ENCODE peak calls at places on chromosomes 13 and 19, in five cellular contexts. U is aorta, J is AG04450, E is breast epithelium, L is H7. N is an unnamed sample. For H3K27me3, the result is how much of the 10 kb centered on the place peaks cover.

GRCh38 chr13:101892296-101892695 is 439.8 kb downstream of the ITGBL1 start:
- DNase-seq in U (no peak), J (no peak), E (no peak), L (no peak), N (no peak)

GRCh38 chr13:113049521-113049941 is 56.1 kb upstream of the F7 start:
- DNase-seq in U (peak), J (no peak), E (no peak), L (no peak), N (no peak)

GRCh38 chr13:50400930-50401553 is 385.8 kb downstream of the KCNRG start:
- DNase-seq in U (no peak), J (peak), E (no peak), L (no peak), N (peak)

GRCh38 chr19:37506387-37507166 is at the start of gene ZNF793:
- DNase-seq in U (peak), J (peak), E (peak), L (peak), N (peak)

GRCh38 chr19:40717880-40718773 is 1.2 kb downstream of the ITPKC start:
- DNase-seq in U (peak), J (no peak), E (peak), L (peak), N (peak)

GRCh38 chr19:35231956-35232746 is 3.6 kb upstream of the FAM187B start:
- DNase-seq in U (peak), J (no peak), E (no peak), L (no peak), N (no peak)

GRCh38 chr19:47225746-47226425 is 5.1 kb downstream of the BBC3 start:
- DNase-seq in U (peak), J (peak), E (peak), L (peak), N (peak)

GRCh38 chr19:11513946-11514345 is 8.3 kb upstream of the ZNF653 start:
- DNase-seq in U (no peak), J (no peak), E (no peak), L (peak), N (no peak)

GRCh38 chr13:111262281-111262680 is 58.2 kb upstream of the TEX29 start:
- DNase-seq in U (no peak), J (no peak), E (no peak), L (no peak), N (no peak)

GRCh38 chr13:35475960-35476943 is at the start of gene MAB21L1:
- DNase-seq in U (peak), J (no peak), E (no peak), L (peak), N (peak)

GRCh38 chr13:47147784-47148062 is 250.9 kb upstream of the HTR2A start:
- DNase-seq in U (no peak), J (no peak), E (no peak), L (no peak), N (no peak)

GRCh38 chr13:93794197-93794885 is 567.7 kb downstream of the GPC6 start:
- DNase-seq in U (no peak), J (no peak), E (no peak), L (no peak), N (no peak)

GRCh38 chr19:37136118-37136517 is 36.4 kb downstream of the ZNF585A start:
- DNase-seq in U (no peak), J (no peak), E (no peak), L (no peak), N (no peak)

GRCh38 chr13:91025442-91025841 is 322.0 kb upstream of the MIR17HG start:
- DNase-seq in U (no peak), J (no peak), E (no peak), L (no peak), N (no peak)

GRCh38 chr19:1848399-1849131 is at the start of gene REXO1:
- DNase-seq in U (peak), J (peak), E (peak), L (peak), N (peak)

GRCh38 chr13:101146101-101146898 is 270.0 kb downstream of the NALCN start:
- DNase-seq in U (no peak), J (no peak), E (no peak), L (no peak), N (no peak)

GRCh38 chr13:24865158-24865557 is 101.2 kb downstream of the RNF17 start:
- DNase-seq in U (no peak), J (no peak), E (no peak), L (no peak), N (no peak)

GRCh38 chr13:34420975-34421719 is 520.9 kb upstream of the NBEA start:
- DNase-seq in U (no peak), J (no peak), E (no peak), L (no peak), N (peak)

GRCh38 chr19:42465827-42466280 is 23.1 kb upstream of the CXCL17 start:
- DNase-seq in U (no peak), J (no peak), E (no peak), L (peak), N (no peak)

GRCh38 chr13:104315606-104316005 is 1249.4 kb upstream of the SLC10A2 start:
- DNase-seq in U (no peak), J (peak), E (no peak), L (no peak), N (peak)

GRCh38 chr19:41928754-41929535 is 696 bp upstream of the ERFL start:
- DNase-seq in U (no peak), J (no peak), E (no peak), L (peak), N (peak)

GRCh38 chr13:114130131-114130707 is 2.2 kb downstream of the RASA3 start:
- DNase-seq in U (no peak), J (no peak), E (no peak), L (no peak), N (no peak)

GRCh38 chr13:44331912-44332840 is 41.4 kb upstream of the SERP2 start:
- DNase-seq in U (peak), J (peak), E (no peak), L (peak), N (peak)

GRCh38 chr13:24664726-24665409 is 15.3 kb upstream of the ATP12A start:
- DNase-seq in U (no peak), J (no peak), E (no peak), L (no peak), N (no peak)

GRCh38 chr19:30003862-30004261 is 61.8 kb downstream of the URI1 start:
- DNase-seq in U (no peak), J (no peak), E (no peak), L (no peak), N (no peak)

GRCh38 chr13:113534236-113534860 is 43.8 kb upstream of the DCUN1D2 start:
- DNase-seq in U (peak), J (no peak), E (peak), L (no peak), N (no peak)

GRCh38 chr13:83549671-83550070 is 332.6 kb downstream of the SLITRK1 start:
- DNase-seq in U (no peak), J (no peak), E (no peak), L (no peak), N (no peak)

GRCh38 chr19:4358709-4359626 is 15.6 kb downstream of the MPND start:
- DNase-seq in U (no peak), J (no peak), E (no peak), L (peak), N (peak)

GRCh38 chr19:17865364-17866311 is 5.9 kb downstream of the RPL18A start:
- DNase-seq in U (no peak), J (no peak), E (no peak), L (no peak), N (peak)

GRCh38 chr19:52188822-52189744 is 769 bp upstream of the PPP2R1A start:
- DNase-seq in U (peak), J (peak), E (peak), L (no peak), N (peak)

GRCh38 chr13:70203661-70204229 is 95.5 kb upstream of the KLHL1 start:
- DNase-seq in U (no peak), J (no peak), E (no peak), L (no peak), N (no peak)

GRCh38 chr19:5059191-5059579 is 90.3 kb downstream of the KDM4B start:
- DNase-seq in U (no peak), J (no peak), E (no peak), L (peak), N (no peak)

GRCh38 chr19:10295305-10295846 is 5.6 kb downstream of the ICAM5 start:
- DNase-seq in U (no peak), J (no peak), E (no peak), L (peak), N (peak)

DNA sequence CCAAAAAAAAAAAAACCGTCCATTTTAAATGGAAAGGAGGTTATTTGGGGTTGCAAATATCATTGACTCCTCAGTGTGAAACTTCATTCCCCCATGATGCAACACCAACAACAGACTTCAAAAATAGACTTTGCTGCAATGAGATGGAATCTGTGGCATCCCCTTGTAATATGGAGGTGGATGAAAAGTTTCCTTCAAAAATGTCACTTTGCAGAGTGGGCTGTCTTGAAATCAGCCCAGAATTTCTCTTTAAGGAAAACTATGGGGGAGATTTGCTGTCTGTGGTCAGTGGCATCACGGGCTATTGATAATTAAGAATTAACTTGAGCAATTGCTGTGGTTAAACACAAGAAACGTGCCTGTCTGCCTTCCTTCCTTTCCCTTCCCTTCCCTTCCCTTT is 1.5 kb downstream of the GPR18 start:
- DNase-seq in U (no peak), J (no peak), E (no peak), L (no peak), N (no peak)
- H3K27me3 ChIP-seq in U (under half), J (under half), E (under half), L (under half), N (under half)

GRCh38 chr19:38642176-38642575 is 5.3 kb upstream of the ACTN4 start:
- DNase-seq in U (no peak), J (no peak), E (no peak), L (peak), N (no peak)
- H3K27me3 ChIP-seq in U (under half), J (under half), E (under half), L (under half), N (under half)

DNA sequence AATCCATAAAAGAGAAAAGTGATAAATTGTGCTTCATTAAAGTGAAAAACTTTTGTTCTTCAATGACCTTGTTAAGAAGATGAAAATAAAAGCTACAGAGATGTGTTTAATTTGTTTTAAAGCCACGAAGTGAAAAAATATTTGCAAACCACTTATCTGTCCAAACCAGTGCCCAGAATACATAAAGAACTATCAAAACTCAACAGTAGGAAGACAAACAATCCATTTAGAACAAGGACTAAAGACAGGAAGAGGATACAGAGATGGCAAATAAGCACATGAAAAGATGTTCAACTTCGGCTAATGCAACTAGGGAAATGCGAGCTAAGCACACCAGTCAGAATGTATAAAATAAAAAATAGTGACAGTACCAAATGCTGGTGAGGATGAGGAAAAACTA is 15.0 kb downstream of the GJB6 start:
- DNase-seq in U (no peak), J (no peak), E (no peak), L (no peak), N (no peak)
- H3K27me3 ChIP-seq in U (under half), J (under half), E (under half), L (under half), N (half or more)

DNA sequence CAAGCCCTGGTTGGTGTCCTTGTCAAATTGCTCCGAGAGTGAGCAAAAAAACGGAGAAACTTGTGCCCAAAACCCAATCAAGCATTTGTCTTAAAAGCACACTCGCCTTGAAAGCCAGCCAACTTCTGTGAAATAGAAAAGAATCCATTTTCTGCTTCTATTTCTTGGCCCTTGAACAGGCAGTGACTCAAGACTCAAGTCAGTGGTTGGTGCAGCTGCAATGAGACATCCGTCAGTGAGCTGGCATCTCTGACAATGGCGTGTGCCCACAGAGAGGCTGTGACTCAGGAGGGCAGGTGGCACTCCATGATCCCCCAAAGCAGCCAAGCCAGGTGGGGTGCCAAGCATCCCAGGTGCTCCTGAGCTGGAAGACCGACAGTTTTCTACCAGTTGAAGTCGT is 72.2 kb upstream of the MRI1 start:
- DNase-seq in U (no peak), J (peak), E (no peak), L (no peak), N (peak)
- H3K27me3 ChIP-seq in U (under half), J (under half), E (under half), L (under half), N (under half)

GRCh38 chr19:53945441-53945840 is 17.3 kb upstream of the CACNG8 start:
- DNase-seq in U (peak), J (no peak), E (no peak), L (peak), N (no peak)
- H3K27me3 ChIP-seq in U (under half), J (under half), E (under half), L (under half), N (under half)

GRCh38 chr19:827314-827709 is 325 bp upstream of the AZU1 start:
- DNase-seq in U (no peak), J (no peak), E (no peak), L (no peak), N (no peak)
- H3K27me3 ChIP-seq in U (under half), J (under half), E (under half), L (under half), N (under half)

GRCh38 chr13:42002066-42002465 is 41.2 kb upstream of the VWA8 start:
- DNase-seq in U (no peak), J (no peak), E (no peak), L (no peak), N (peak)
- H3K27me3 ChIP-seq in U (under half), J (under half), E (under half), L (under half), N (under half)

N was measured in osteoblast.